ENCODE peak calls at places on chromosomes 3 and 15, in six cellular contexts. One of them, this sample, is unnamed.

GRCh38 chr3:135450985-135451384 is 514.5 kb upstream of the PPP2R3A start:
- DNase-seq in heart right ventricle: no peak
- DNase-seq in fibroblast of mammary gland: no peak
- DNase-seq in kidney epithelial cell: no peak
- DNase-seq in epithelial cell of esophagus: no peak
- DNase-seq in breast epithelium: no peak
- DNase-seq in this sample: no peak

GRCh38 chr3:119636194-119636593 is 24.2 kb downstream of the POPDC2 start:
- DNase-seq in heart right ventricle: no peak
- DNase-seq in breast epithelium: no peak
- DNase-seq in fibroblast of mammary gland: peak
- DNase-seq in epithelial cell of esophagus: peak
- DNase-seq in kidney epithelial cell: no peak
- DNase-seq in this sample: no peak

GRCh38 chr3:11200679-11200952 is 46.3 kb downstream of the HRH1 start:
- DNase-seq in epithelial cell of esophagus: peak
- DNase-seq in fibroblast of mammary gland: peak
- DNase-seq in breast epithelium: no peak
- DNase-seq in kidney epithelial cell: no peak
- DNase-seq in heart right ventricle: no peak
- DNase-seq in this sample: no peak

GRCh38 chr3:161423911-161424522 is 52.7 kb upstream of the SPTSSB start:
- DNase-seq in epithelial cell of esophagus: peak
- DNase-seq in heart right ventricle: no peak
- DNase-seq in kidney epithelial cell: no peak
- DNase-seq in breast epithelium: no peak
- DNase-seq in fibroblast of mammary gland: peak
- DNase-seq in this sample: no peak

GRCh38 chr3:177771780-177772179 is 574.5 kb upstream of the TBL1XR1 start:
- DNase-seq in heart right ventricle: no peak
- DNase-seq in breast epithelium: no peak
- DNase-seq in epithelial cell of esophagus: no peak
- DNase-seq in fibroblast of mammary gland: no peak
- DNase-seq in kidney epithelial cell: no peak
- DNase-seq in this sample: no peak

GRCh38 chr3:192947421-192947820 is 29.8 kb upstream of the MB21D2 start:
- DNase-seq in breast epithelium: no peak
- DNase-seq in fibroblast of mammary gland: peak
- DNase-seq in kidney epithelial cell: no peak
- DNase-seq in epithelial cell of esophagus: no peak
- DNase-seq in heart right ventricle: no peak
- DNase-seq in this sample: no peak

GRCh38 chr15:25677719-25678497 is 185.2 kb downstream of the ATP10A start:
- DNase-seq in fibroblast of mammary gland: no peak
- DNase-seq in breast epithelium: no peak
- DNase-seq in epithelial cell of esophagus: no peak
- DNase-seq in kidney epithelial cell: no peak
- DNase-seq in heart right ventricle: no peak
- DNase-seq in this sample: no peak

GRCh38 chr3:13338996-13339395 is 81.1 kb downstream of the NUP210 start:
- DNase-seq in heart right ventricle: no peak
- DNase-seq in epithelial cell of esophagus: no peak
- DNase-seq in breast epithelium: no peak
- DNase-seq in kidney epithelial cell: no peak
- DNase-seq in fibroblast of mammary gland: no peak
- DNase-seq in this sample: no peak

GRCh38 chr15:48703544-48703943 is 58.0 kb upstream of the FBN1 start:
- DNase-seq in breast epithelium: no peak
- DNase-seq in heart right ventricle: no peak
- DNase-seq in fibroblast of mammary gland: peak
- DNase-seq in epithelial cell of esophagus: peak
- DNase-seq in kidney epithelial cell: no peak
- DNase-seq in this sample: no peak

GRCh38 chr15:73984208-73984979 is 7.7 kb downstream of the STOML1 start:
- DNase-seq in fibroblast of mammary gland: peak
- DNase-seq in heart right ventricle: no peak
- DNase-seq in breast epithelium: no peak
- DNase-seq in epithelial cell of esophagus: no peak
- DNase-seq in kidney epithelial cell: no peak
- DNase-seq in this sample: no peak

DNA sequence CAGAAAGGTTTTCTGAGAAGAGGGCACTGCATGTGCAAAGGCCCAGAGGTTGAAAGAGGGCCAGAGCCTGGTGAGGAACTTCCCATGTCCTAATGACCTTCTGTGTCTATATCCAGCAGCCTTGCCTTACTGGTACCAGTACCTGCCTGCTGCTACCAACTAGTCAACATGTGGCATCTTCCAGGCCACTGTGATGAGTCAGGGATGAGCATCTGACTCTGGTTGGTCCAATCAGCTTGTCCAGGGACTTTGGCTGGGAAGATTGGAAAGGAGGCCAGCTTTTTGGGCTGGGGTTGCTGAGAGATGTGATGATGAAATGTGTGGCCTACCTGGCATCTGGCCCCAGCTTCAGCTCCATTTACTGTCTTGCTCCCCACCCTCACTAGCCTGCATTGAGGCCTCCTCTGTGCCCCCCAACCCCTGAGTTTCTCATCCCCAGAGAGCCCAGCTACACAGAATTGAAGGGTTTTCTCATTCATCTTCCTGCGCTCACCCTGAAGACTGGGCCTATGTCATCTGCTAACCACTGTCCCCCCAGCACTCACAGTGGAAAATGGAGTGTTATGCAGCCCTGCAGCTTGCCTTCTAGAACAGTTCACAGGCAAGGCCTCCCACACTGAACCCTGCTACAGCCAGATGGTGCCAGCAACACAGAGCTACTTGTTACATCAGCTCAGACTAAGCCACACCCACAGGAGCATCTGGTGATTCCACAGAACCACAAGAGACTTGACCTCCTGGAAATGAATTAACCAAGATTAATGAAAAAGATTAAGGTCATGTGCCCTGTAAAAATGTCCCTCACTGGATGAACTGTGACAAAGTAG is 1.3 kb upstream of the TWF2 start:
- DNase-seq in heart right ventricle: peak
- DNase-seq in fibroblast of mammary gland: peak
- DNase-seq in breast epithelium: no peak
- DNase-seq in epithelial cell of esophagus: peak
- DNase-seq in kidney epithelial cell: peak
- DNase-seq in this sample: peak
- TF ChIP-seq CTCF in heart right ventricle: no peak
- TF ChIP-seq CTCF in fibroblast of mammary gland: no peak
- TF ChIP-seq CTCF in breast epithelium: no peak
- TF ChIP-seq CTCF in epithelial cell of esophagus: no peak
- TF ChIP-seq CTCF in kidney epithelial cell: no peak
- TF ChIP-seq CTCF in this sample: no peak

GRCh38 chr15:82621970-82622369 is 25.2 kb downstream of the CPEB1 start:
- DNase-seq in breast epithelium: no peak
- DNase-seq in fibroblast of mammary gland: no peak
- DNase-seq in heart right ventricle: no peak
- DNase-seq in kidney epithelial cell: no peak
- DNase-seq in epithelial cell of esophagus: peak
- DNase-seq in this sample: no peak
- TF ChIP-seq CTCF in breast epithelium: no peak
- TF ChIP-seq CTCF in fibroblast of mammary gland: peak
- TF ChIP-seq CTCF in heart right ventricle: no peak
- TF ChIP-seq CTCF in kidney epithelial cell: no peak
- TF ChIP-seq CTCF in epithelial cell of esophagus: peak
- TF ChIP-seq CTCF in this sample: no peak

GRCh38 chr3:137360531-137361201 is 402.9 kb downstream of the IL20RB start:
- DNase-seq in epithelial cell of esophagus: peak
- DNase-seq in heart right ventricle: no peak
- DNase-seq in kidney epithelial cell: no peak
- DNase-seq in fibroblast of mammary gland: no peak
- DNase-seq in breast epithelium: no peak
- DNase-seq in this sample: no peak
- TF ChIP-seq CTCF in epithelial cell of esophagus: no peak
- TF ChIP-seq CTCF in heart right ventricle: no peak
- TF ChIP-seq CTCF in kidney epithelial cell: no peak
- TF ChIP-seq CTCF in fibroblast of mammary gland: no peak
- TF ChIP-seq CTCF in breast epithelium: no peak
- TF ChIP-seq CTCF in this sample: no peak

DNA sequence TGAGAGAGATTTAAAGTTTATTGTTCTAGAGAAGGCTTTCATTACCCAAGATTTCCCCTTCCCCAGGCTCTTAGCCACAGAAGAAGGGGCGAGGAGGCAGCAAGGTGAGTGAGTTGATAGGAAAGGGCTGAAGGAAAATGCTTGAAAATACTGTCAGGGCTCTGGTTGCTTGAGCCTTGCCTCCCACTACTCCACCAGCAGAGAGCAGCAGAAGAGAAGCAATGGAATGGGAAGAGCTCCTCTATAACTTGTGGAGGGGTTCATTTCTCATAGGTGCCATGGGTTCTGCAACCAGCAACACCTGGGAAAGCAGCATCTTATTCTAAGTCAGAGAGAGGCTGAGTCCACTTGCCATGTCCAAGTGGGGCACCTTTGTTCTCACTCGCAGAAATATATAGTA is 184.0 kb upstream of the CNTN6 start:
- DNase-seq in epithelial cell of esophagus: peak
- DNase-seq in kidney epithelial cell: no peak
- DNase-seq in heart right ventricle: no peak
- DNase-seq in fibroblast of mammary gland: no peak
- DNase-seq in breast epithelium: no peak
- DNase-seq in this sample: no peak
- TF ChIP-seq CTCF in epithelial cell of esophagus: peak
- TF ChIP-seq CTCF in kidney epithelial cell: peak
- TF ChIP-seq CTCF in heart right ventricle: no peak
- TF ChIP-seq CTCF in fibroblast of mammary gland: no peak
- TF ChIP-seq CTCF in breast epithelium: no peak
- TF ChIP-seq CTCF in this sample: no peak